ENCODE peak calls at places on chromosomes 6 and 20, in six cellular contexts. S, J, A, D, G and K are unnamed samples.

GRCh38 chr6:142846883-142847287 is 98.1 kb downstream of the HIVEP2 start:
- DNase-seq in D (peak), S (no peak), A (no peak), J (no peak), G (no peak), K (no peak)

GRCh38 chr6:81767163-81768000 is 14.9 kb upstream of the TENT5A start:
- DNase-seq in D (peak), G (no peak), A (no peak), S (no peak), J (no peak), K (no peak)

GRCh38 chr6:112434896-112435295 is 87.8 kb downstream of the RFPL4B start:
- DNase-seq in S (no peak), J (no peak), G (no peak), A (no peak), D (no peak), K (no peak)

GRCh38 chr6:16966821-16967817 is 134.7 kb upstream of the STMND1 start:
- DNase-seq in S (no peak), J (no peak), D (no peak), A (no peak), G (no peak), K (no peak)

GRCh38 chr6:45543298-45544235 is 165.8 kb upstream of the SUPT3H start:
- DNase-seq in J (no peak), D (no peak), A (no peak), S (no peak), G (no peak), K (no peak)

GRCh38 chr6:17470953-17471335 is 77.5 kb downstream of the CAP2 start:
- DNase-seq in J (no peak), A (no peak), D (no peak), G (no peak), S (no peak), K (no peak)

GRCh38 chr6:25218346-25218745 is 60.8 kb upstream of the CARMIL1 start:
- DNase-seq in S (no peak), G (no peak), A (no peak), D (no peak), J (no peak), K (no peak)

GRCh38 chr6:7140631-7141366 is 33.0 kb downstream of the RREB1 start:
- DNase-seq in J (peak), D (peak), G (no peak), A (no peak), S (peak), K (peak)

GRCh38 chr20:11849976-11850670 is 67.6 kb upstream of the BTBD3 start:
- DNase-seq in A (no peak), J (no peak), D (no peak), G (no peak), S (no peak), K (no peak)

GRCh38 chr6:55276745-55277627 is 50.3 kb upstream of the GFRAL start:
- DNase-seq in S (peak), J (peak), D (peak), A (no peak), G (no peak), K (peak)

GRCh38 chr20:21109144-21109543 is 3.0 kb upstream of the LINC00237 start:
- DNase-seq in A (no peak), J (no peak), G (no peak), D (peak), S (no peak), K (no peak)

GRCh38 chr6:71254323-71254722 is 34.3 kb upstream of the OGFRL1 start:
- DNase-seq in D (no peak), A (no peak), J (no peak), G (no peak), S (no peak), K (peak)

GRCh38 chr6:1864496-1864895 is 254.8 kb downstream of the FOXC1 start:
- DNase-seq in G (no peak), S (no peak), J (no peak), D (peak), A (no peak), K (no peak)

GRCh38 chr6:163290545-163291274 is 123.8 kb upstream of the QKI start:
- DNase-seq in J (no peak), D (no peak), A (no peak), G (no peak), S (no peak), K (no peak)

GRCh38 chr6:163288915-163289314 is 125.6 kb upstream of the QKI start:
- DNase-seq in G (no peak), S (no peak), J (no peak), A (no peak), D (no peak), K (no peak)

GRCh38 chr6:163293286-163293685 is 121.2 kb upstream of the QKI start:
- DNase-seq in J (no peak), A (no peak), D (no peak), S (no peak), G (no peak), K (no peak)

GRCh38 chr6:163289445-163289844 is 125.1 kb upstream of the QKI start:
- DNase-seq in S (no peak), D (no peak), G (no peak), A (no peak), J (no peak), K (no peak)

DNA sequence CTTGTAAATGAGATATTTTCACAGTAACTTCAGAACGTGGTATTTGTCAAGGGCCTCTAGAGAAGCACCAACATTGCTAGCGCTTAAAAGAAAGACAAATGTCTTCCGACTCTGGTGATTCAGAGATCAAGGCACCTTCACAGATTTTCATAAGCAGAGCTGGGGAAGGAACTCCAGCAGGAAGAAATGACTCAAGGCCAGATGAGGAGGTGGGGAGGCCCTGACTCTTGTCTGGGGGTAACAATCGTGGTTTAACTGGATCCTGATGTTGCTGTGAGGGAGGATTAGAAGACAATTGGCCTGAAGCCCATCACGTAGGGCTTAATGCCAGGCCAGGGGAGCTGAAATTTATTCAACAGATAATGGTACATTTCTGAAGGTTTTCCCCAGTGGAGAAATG is 122.9 kb upstream of the QKI start:
- DNase-seq in S (no peak), A (no peak), J (no peak), G (no peak), D (no peak), K (no peak)
- TF ChIP-seq CHD2 in S (no peak), A (no peak), J (no peak), G (no peak), D (no peak), K (no peak)

DNA sequence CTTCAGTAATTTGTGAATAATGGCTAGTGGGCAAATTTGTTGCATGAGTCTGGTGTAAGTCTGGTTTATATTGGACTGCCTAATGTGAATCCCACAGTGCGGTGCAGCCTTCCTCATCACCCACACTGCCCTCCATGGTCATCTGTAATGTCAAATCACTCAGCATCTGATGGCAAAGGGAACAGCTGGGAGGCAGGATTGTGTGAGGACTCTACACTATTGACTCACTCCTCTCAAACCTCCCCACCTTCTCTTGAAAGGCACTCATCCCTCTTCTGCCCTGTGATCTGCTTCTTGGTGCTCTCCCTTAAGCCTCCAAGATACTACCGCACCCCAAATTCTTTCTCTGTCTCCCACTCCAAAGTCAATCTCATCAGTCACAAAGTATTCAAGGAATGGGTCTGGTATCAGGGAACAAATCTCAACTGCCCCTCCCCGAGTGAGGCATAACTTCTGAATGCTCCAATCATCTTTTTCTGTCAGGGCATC is 146.0 kb upstream of the BEND6 start:
- DNase-seq in S (no peak), G (no peak), A (no peak), J (peak), D (no peak), K (no peak)
- TF ChIP-seq CHD2 in S (no peak), G (no peak), A (no peak), J (no peak), D (no peak), K (no peak)

GRCh38 chr6:30260036-30260504 is 46.9 kb upstream of the TRIM26 start:
- DNase-seq in A (no peak), J (no peak), D (no peak), G (no peak), S (no peak), K (no peak)
- TF ChIP-seq CHD2 in A (no peak), J (no peak), D (no peak), G (no peak), S (no peak), K (no peak)

GRCh38 chr6:87671555-87672029 is 30.4 kb downstream of the AKIRIN2 start:
- DNase-seq in G (no peak), S (no peak), J (no peak), A (no peak), D (peak), K (no peak)
- TF ChIP-seq CHD2 in G (no peak), S (no peak), J (no peak), A (no peak), D (no peak), K (no peak)

GRCh38 chr6:116156405-116157326 is 30.7 kb upstream of the COL10A1 start:
- DNase-seq in G (no peak), A (no peak), S (peak), J (no peak), D (no peak), K (no peak)
- TF ChIP-seq CHD2 in G (no peak), A (no peak), S (no peak), J (no peak), D (no peak), K (no peak)

DNA sequence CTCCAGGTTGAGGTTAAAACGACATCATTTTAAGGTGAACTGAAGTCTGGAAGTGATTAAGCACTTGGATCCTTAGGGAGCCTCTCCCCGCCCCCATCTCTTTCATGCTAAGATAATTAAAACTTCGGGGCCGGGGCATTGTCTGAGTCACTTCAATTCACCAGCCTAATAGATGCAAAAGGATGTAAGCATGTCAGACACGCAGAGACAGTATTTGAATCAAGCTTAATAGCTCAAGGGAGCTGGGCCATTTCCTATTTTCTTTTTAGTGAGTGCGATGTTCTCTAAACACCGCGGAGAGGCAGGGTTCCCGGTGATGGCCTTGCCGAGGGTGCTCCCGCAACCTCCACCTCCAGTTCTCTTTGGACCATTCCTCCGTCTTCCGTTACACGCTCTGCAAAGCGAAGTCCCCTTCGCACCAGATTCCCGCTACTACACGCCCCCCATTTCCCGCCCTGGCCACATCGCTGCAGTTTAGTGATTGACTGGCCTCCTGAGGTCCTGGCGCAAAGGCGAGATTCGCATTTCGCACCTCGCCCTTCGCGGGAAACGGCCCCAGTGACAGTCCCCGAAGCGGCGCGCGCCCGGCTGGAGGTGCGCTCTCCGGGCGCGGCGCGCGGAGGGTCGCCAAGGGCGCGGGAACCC is 516 bp upstream of the IRF4 start:
- DNase-seq in S (no peak), J (no peak), A (no peak), G (no peak), D (no peak), K (no peak)
- TF ChIP-seq CHD2 in S (no peak), J (no peak), A (no peak), G (no peak), D (no peak), K (no peak)

GRCh38 chr6:148274809-148275208 is 67.8 kb upstream of the SASH1 start:
- DNase-seq in A (no peak), J (no peak), D (no peak), G (no peak), S (no peak), K (no peak)

GRCh38 chr6:148273962-148274752 is 68.5 kb upstream of the SASH1 start:
- DNase-seq in J (no peak), D (no peak), A (no peak), S (no peak), G (no peak), K (no peak)

GRCh38 chr6:148269386-148269785 is 73.3 kb upstream of the SASH1 start:
- DNase-seq in G (no peak), S (no peak), A (no peak), J (no peak), D (no peak), K (no peak)

GRCh38 chr6:148272597-148272996 is 70.0 kb upstream of the SASH1 start:
- DNase-seq in G (no peak), A (no peak), J (no peak), D (no peak), S (no peak), K (no peak)

DNA sequence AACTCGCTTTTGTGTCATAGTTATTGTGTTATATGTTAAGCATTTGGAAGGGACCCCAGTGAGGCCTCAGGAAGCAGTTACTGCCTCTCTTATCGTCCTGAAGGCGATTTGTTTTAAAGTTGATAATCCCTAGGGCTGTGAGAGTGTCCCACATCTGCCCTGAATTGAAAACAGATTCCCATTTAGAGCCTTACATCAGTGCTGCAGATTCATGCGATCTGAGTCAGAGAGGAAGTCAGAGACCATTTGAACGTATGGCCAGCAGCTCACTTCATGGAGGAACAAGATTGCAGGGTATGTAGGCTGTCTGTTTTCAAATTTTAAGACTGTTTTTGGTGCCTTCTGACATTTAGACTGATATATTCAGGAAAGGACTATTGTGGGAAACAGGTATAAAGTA is 70.6 kb upstream of the SASH1 start:
- DNase-seq in J (no peak), G (no peak), A (no peak), D (no peak), S (no peak), K (no peak)
- TF ChIP-seq CHD2 in J (no peak), G (no peak), A (no peak), D (no peak), S (no peak), K (no peak)

DNA sequence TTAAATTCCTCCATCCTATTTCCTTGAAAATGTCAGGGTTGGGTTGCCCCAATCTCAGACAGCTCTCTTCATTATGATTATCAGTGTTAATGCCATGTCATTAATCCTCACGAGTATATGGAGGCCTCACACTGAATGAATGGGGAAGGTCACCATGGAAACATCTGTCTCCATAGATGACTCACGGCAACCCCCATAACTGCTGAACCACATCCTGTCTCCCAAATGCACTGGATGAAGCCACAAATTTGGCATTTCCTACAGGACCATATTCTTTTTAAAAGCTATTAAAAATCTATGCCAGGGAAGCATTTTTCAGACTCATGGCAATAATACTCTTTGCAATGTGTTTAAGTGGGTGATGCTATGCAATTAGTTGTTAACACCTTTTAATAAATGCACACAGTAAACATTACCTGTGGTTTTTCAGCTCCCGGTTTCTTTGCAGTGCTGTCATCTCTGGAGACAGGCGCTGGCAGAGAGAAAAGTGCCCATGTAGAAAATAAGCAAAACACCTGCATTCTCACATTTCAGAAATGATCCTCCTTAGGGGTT is 80.1 kb upstream of the PTPRK start:
- DNase-seq in A (peak), J (peak), D (no peak), S (no peak), G (no peak), K (peak)
- TF ChIP-seq CHD2 in A (no peak), J (no peak), D (no peak), S (no peak), G (no peak), K (no peak)

GRCh38 chr6:129853996-129854711 is 7.0 kb downstream of the TMEM244 start:
- DNase-seq in A (no peak), J (no peak), G (no peak), D (no peak), S (peak), K (no peak)
- TF ChIP-seq CHD2 in A (no peak), J (no peak), G (no peak), D (no peak), S (no peak), K (no peak)

GRCh38 chr6:168370310-168370991 is 50.9 kb upstream of the DACT2 start:
- DNase-seq in G (peak), A (no peak), J (peak), S (peak), D (peak), K (peak)
- TF ChIP-seq CHD2 in G (no peak), A (no peak), J (no peak), S (no peak), D (no peak), K (no peak)